ENCODE peak calls at places on chromosomes 2 and 18, in four cellular contexts. L is HepG2, I is Panc1, W is HCT116. O is an unnamed sample.

GRCh38 chr2:219658861-219659260 is 31.4 kb downstream of the SLC4A3 start:
- DNase-seq in L (no peak), I (no peak), W (no peak), O (no peak)

GRCh38 chr2:234344041-234344440 is 152.8 kb downstream of the ARL4C start:
- DNase-seq in I (no peak), L (no peak), W (no peak), O (no peak)

GRCh38 chr2:174717273-174717672 is 47.0 kb downstream of the CHRNA1 start:
- DNase-seq in I (no peak), W (no peak), L (no peak), O (no peak)

GRCh38 chr2:86491088-86491487 is 49.9 kb downstream of the KDM3A start:
- DNase-seq in W (no peak), L (no peak), I (no peak), O (no peak)

GRCh38 chr18:49944681-49945080 is 131.3 kb upstream of the ACAA2 start:
- DNase-seq in L (no peak), W (no peak), I (no peak), O (no peak)

GRCh38 chr2:223854741-223855140 is 17.4 kb upstream of the AP1S3 start:
- DNase-seq in L (no peak), I (no peak), W (no peak), O (no peak)

GRCh38 chr18:3058328-3059191 is 45.6 kb upstream of the LPIN2 start:
- DNase-seq in I (peak), L (peak), W (no peak), O (no peak)

GRCh38 chr2:218276986-218277755 is 6.9 kb downstream of the PNKD start:
- DNase-seq in W (no peak), L (no peak), I (no peak), O (no peak)

GRCh38 chr2:121090088-121090715 is 194.8 kb downstream of the TFCP2L1 start:
- DNase-seq in L (no peak), I (no peak), W (no peak), O (no peak)

GRCh38 chr18:37499008-37499407 is 66.6 kb downstream of the CELF4 start:
- DNase-seq in L (no peak), I (no peak), W (no peak), O (no peak)

GRCh38 chr2:8002765-8003393 is 679.0 kb upstream of the ID2 start:
- DNase-seq in W (no peak), I (no peak), L (no peak), O (no peak)

GRCh38 chr2:241873081-241873802 is 3.7 kb downstream of the RTP5 start:
- DNase-seq in I (no peak), L (no peak), W (no peak), O (no peak)

DNA sequence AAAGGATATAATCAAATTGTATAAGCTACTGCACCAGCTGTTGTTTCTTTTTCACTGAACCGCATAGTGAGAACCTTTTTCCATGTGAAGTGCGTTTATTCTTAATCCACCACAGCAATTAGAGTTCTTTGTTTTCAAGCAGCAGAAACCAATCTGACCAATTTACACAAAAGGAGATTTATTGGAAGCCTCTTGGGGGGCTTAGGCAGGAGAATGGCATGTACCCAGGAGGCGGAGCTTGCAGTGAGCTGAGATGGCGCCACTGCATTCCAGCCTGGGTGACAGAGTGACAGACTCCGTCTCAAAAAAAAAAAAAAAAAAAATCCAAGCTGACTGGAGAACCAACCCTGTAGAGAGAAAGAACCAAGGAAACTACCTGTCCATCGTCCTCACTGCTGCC is 10.0 kb downstream of the ADNP2 start:
- DNase-seq in W (no peak), I (no peak), L (no peak), O (no peak)
- H3K4me3 ChIP-seq in W (no peak), I (no peak), L (no peak), O (no peak)

GRCh38 chr2:155519731-155520130 is 812.8 kb downstream of the NR4A2 start:
- DNase-seq in L (no peak), I (no peak), W (no peak), O (no peak)
- TF ChIP-seq REST in L (no peak), I (no peak), W (no peak), O (no peak)

DNA sequence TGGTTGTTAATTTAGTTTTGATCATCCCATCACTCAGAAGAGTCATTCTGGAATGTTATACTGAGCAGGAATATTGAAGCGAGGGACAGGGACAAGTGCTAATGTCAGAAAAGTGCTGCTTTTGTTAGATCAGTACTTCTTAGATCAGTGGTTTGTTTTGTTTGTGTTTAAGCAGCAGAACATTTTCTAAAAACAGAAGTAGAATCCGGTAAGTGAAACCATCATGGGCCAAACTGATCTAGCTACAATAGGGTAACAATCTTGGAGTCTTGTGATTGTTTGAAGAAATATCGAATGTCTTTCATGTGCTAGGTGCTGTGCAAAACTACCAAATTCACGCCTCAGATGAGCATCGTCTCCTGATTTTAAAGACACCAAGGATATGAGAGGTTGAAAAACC is 45.1 kb upstream of the SEC11C start:
- DNase-seq in L (no peak), W (no peak), I (no peak), O (no peak)
- H3K4me3 ChIP-seq in L (no peak), W (no peak), I (no peak), O (no peak)

GRCh38 chr2:51335072-51336058 is 303.4 kb upstream of the NRXN1 start:
- DNase-seq in I (no peak), W (no peak), L (no peak), O (no peak)
- TF ChIP-seq REST in I (no peak), W (no peak), L (no peak), O (no peak)